ENCODE peak calls at places on chromosome 15, in six cellular contexts. O, Y, S, M, A and L are unnamed samples.
A peak's percentile ranks its signal among the peaks of the same experiment; 100 is the strongest.

GRCh38 chr15:36831915-36832310 is 252.5 kb downstream of the CDIN1 start:
- DNase-seq in S (no peak), M (no peak), A (no peak), Y (no peak), O (no peak), L (no peak)

GRCh38 chr15:78079296-78080087 is 2.0 kb upstream of the TBC1D2B start:
- DNase-seq in A (no peak), M (no peak), S (no peak), O (no peak), Y (no peak), L (no peak)

GRCh38 chr15:92930776-92931175 is 30.7 kb downstream of the CHD2 start:
- DNase-seq in O (no peak), S (no peak), A (no peak), M (no peak), Y (no peak), L (no peak)

GRCh38 chr15:52651868-52652267 is 27.3 kb downstream of the ATOSA start:
- DNase-seq in M (peak; percentile 72), S (peak; percentile 93), A (no peak), Y (peak; percentile 58), O (peak; percentile 45), L (peak; percentile 82)

GRCh38 chr15:48532938-48533337 is 112.6 kb downstream of the FBN1 start:
- DNase-seq in A (no peak), O (no peak), M (no peak), S (no peak), Y (no peak), L (no peak)

GRCh38 chr15:43465105-43465504 is 27.9 kb downstream of the TP53BP1 start:
- DNase-seq in Y (no peak), S (no peak), M (no peak), O (no peak), A (peak; percentile 6), L (no peak)

GRCh38 chr15:76190767-76191538 is 120.3 kb downstream of the ETFA start:
- DNase-seq in S (peak; percentile 86), A (peak; percentile 21), O (peak; percentile 82), M (peak; percentile 60), Y (peak; percentile 88), L (peak; percentile 22)

GRCh38 chr15:101183226-101183925 is 68.5 kb downstream of the CHSY1 start:
- DNase-seq in A (no peak), O (no peak), S (peak; percentile 67), Y (no peak), M (no peak), L (no peak)

GRCh38 chr15:41263891-41264351 is 32.9 kb downstream of the CHP1 start:
- DNase-seq in S (no peak), A (no peak), Y (no peak), O (no peak), M (no peak), L (no peak)

GRCh38 chr15:57385923-57386390 is 9.7 kb downstream of the CGNL1 start:
- DNase-seq in M (no peak), Y (no peak), S (no peak), A (no peak), O (no peak), L (no peak)

GRCh38 chr15:55661431-55661830 is 73.3 kb upstream of the PYGO1 start:
- DNase-seq in Y (peak; percentile 24), O (no peak), A (no peak), M (no peak), S (no peak), L (no peak)

GRCh38 chr15:43317566-43318184 is 12.7 kb downstream of the LCMT2 start:
- DNase-seq in M (no peak), A (no peak), Y (no peak), S (no peak), O (peak; percentile 3), L (no peak)

GRCh38 chr15:29825205-29825604 is 2.9 kb upstream of the TJP1 start:
- DNase-seq in A (peak; percentile 37), S (no peak), Y (peak; percentile 34), M (no peak), O (no peak), L (no peak)

GRCh38 chr15:25801586-25802284 is 61.4 kb downstream of the ATP10A start:
- DNase-seq in S (no peak), O (no peak), M (no peak), A (no peak), Y (no peak), L (no peak)

GRCh38 chr15:83018477-83018876 is 7.0 kb upstream of the C15orf40 start:
- DNase-seq in S (peak; percentile 60), O (no peak), A (no peak), Y (no peak), M (no peak), L (no peak)

GRCh38 chr15:89164712-89165211 is 56.6 kb downstream of the RLBP1 start:
- DNase-seq in S (no peak), Y (no peak), A (no peak), O (no peak), M (no peak), L (no peak)

GRCh38 chr15:66765478-66766281 is 63.6 kb downstream of the SMAD6 start:
- DNase-seq in S (no peak), Y (no peak), A (peak; percentile 38), M (no peak), O (peak; percentile 84), L (no peak)

GRCh38 chr15:77808077-77808476 is 175.4 kb upstream of the LINGO1 start:
- DNase-seq in M (no peak), S (peak; percentile 76), Y (no peak), O (no peak), A (no peak), L (peak; percentile 12)

GRCh38 chr15:72117448-72117697 is 577 bp downstream of the MYO9A start:
- DNase-seq in A (no peak), Y (peak; percentile 83), S (no peak), M (peak; percentile 75), O (no peak), L (no peak)

GRCh38 chr15:31175484-31175883 is 74.0 kb upstream of the TRPM1 start:
- DNase-seq in O (no peak), Y (no peak), S (no peak), A (no peak), M (no peak), L (no peak)

GRCh38 chr15:66251790-66252355 is 1.7 kb downstream of the MEGF11 start:
- DNase-seq in O (peak; percentile 53), Y (no peak), M (no peak), S (no peak), A (no peak), L (no peak)

GRCh38 chr15:33314115-33314514 is 3.3 kb downstream of the RYR3 start:
- DNase-seq in M (no peak), S (no peak), A (no peak), O (no peak), Y (no peak), L (no peak)

GRCh38 chr15:58724471-58724870 is 25.0 kb downstream of the ADAM10 start:
- DNase-seq in M (no peak), Y (peak; percentile 20), A (peak; percentile 41), O (no peak), S (peak; percentile 28), L (no peak)

GRCh38 chr15:89575656-89576416 is 567 bp downstream of the TICRR start:
- DNase-seq in S (no peak), Y (peak; percentile 52), O (peak; percentile 42), M (no peak), A (no peak), L (no peak)

GRCh38 chr15:40830884-40831283 is 2.4 kb upstream of the PPP1R14D start:
- DNase-seq in Y (no peak), S (no peak), M (no peak), O (no peak), A (no peak), L (no peak)

GRCh38 chr15:71116942-71117341 is 1.7 kb downstream of the THSD4 start:
- DNase-seq in O (no peak), Y (no peak), A (no peak), M (no peak), S (no peak), L (no peak)

GRCh38 chr15:43441316-43441715 is 51.6 kb downstream of the TP53BP1 start:
- DNase-seq in S (peak; percentile 52), A (no peak), Y (peak; percentile 37), O (no peak), M (no peak), L (no peak)